ENCODE peak calls at places on chromosome 10, in eight cellular contexts. Q, J, B, A, I, F, W and O are unnamed samples.

GRCh38 chr10:55500931-55501559 is 700.0 kb upstream of the PCDH15 start:
- DNase-seq in Q (peak; percentile 10), J (no peak), B (peak; percentile 55), A (peak; percentile 19), I (peak; percentile 10), F (no peak), W (no peak), O (no peak)

GRCh38 chr10:58839771-58840170 is 327.1 kb downstream of the BICC1 start:
- DNase-seq in Q (no peak), J (no peak), B (no peak), A (no peak), I (no peak), F (no peak), W (no peak), O (no peak)

GRCh38 chr10:119257894-119258293 is 50.5 kb downstream of the GRK5 start:
- DNase-seq in Q (no peak), J (no peak), B (no peak), A (no peak), I (no peak), F (no peak), W (no peak), O (no peak)

GRCh38 chr10:126390324-126390723 is 2.0 kb upstream of the ADAM12 start:
- DNase-seq in Q (no peak), J (no peak), B (no peak), A (no peak), I (no peak), F (no peak), W (no peak), O (no peak)

GRCh38 chr10:88555190-88555894 is 27.8 kb downstream of the RNLS start:
- DNase-seq in Q (no peak), J (no peak), B (peak; percentile 61), A (no peak), I (no peak), F (no peak), W (no peak), O (no peak)

GRCh38 chr10:16545126-16545736 is 23.6 kb upstream of the C1QL3 start:
- DNase-seq in Q (no peak), J (peak; percentile 6), B (peak; percentile 47), A (peak; percentile 16), I (peak; percentile 33), F (no peak), W (no peak), O (no peak)

GRCh38 chr10:100739516-100740368 is 5.6 kb upstream of the PAX2 start:
- DNase-seq in Q (no peak), J (no peak), B (no peak), A (no peak), I (no peak), F (no peak), W (peak; percentile 38), O (peak; percentile 71)

GRCh38 chr10:24866615-24867583 is 85.5 kb downstream of the PRTFDC1 start:
- DNase-seq in Q (no peak), J (no peak), B (peak; percentile 66), A (peak; percentile 77), I (no peak), F (no peak), W (peak; percentile 74), O (no peak)

GRCh38 chr10:71771821-71772617 is 1.3 kb downstream of the VSIR start:
- DNase-seq in Q (no peak), J (peak; percentile 79), B (peak; percentile 42), A (peak; percentile 64), I (no peak), F (no peak), W (peak; percentile 96), O (no peak)

GRCh38 chr10:80168679-80169380 is 36.3 kb downstream of the PLAC9 start:
- DNase-seq in Q (no peak), J (no peak), B (no peak), A (no peak), I (peak; percentile 34), F (peak; percentile 25), W (peak; percentile 69), O (no peak)

GRCh38 chr10:110977662-110978061 is 58.3 kb downstream of the SHOC2 start:
- DNase-seq in Q (no peak), J (no peak), B (no peak), A (peak; percentile 47), I (no peak), F (no peak), W (no peak), O (no peak)

GRCh38 chr10:451021-451471 is 238.4 kb downstream of the DIP2C start:
- DNase-seq in Q (no peak), J (no peak), B (no peak), A (peak; percentile 28), I (peak; percentile 93), F (peak; percentile 65), W (no peak), O (no peak)

GRCh38 chr10:71771204-71771603 is 2.1 kb downstream of the VSIR start:
- DNase-seq in Q (no peak), J (no peak), B (no peak), A (no peak), I (no peak), F (no peak), W (no peak), O (no peak)

GRCh38 chr10:92691042-92691590 is 1.4 kb downstream of the HHEX start:
- DNase-seq in Q (no peak), J (no peak), B (no peak), A (no peak), I (no peak), F (no peak), W (peak; percentile 72), O (no peak)

GRCh38 chr10:102313221-102313896 is 68.0 kb downstream of the GBF1 start:
- DNase-seq in Q (no peak), J (no peak), B (no peak), A (no peak), I (no peak), F (no peak), W (no peak), O (no peak)

GRCh38 chr10:132311338-132311939 is 3.7 kb upstream of the STK32C start:
- DNase-seq in Q (no peak), J (peak; percentile 67), B (no peak), A (no peak), I (no peak), F (no peak), W (peak; percentile 50), O (peak; percentile 48)
- TF ChIP-seq CTCF in Q (no peak), J (peak; percentile 8), B (no peak), A (no peak), I (no peak), F (no peak), W (no peak), O (peak; percentile 44)

GRCh38 chr10:60101821-60102220 is 195.5 kb upstream of the CCDC6 start:
- DNase-seq in Q (no peak), J (no peak), B (peak; percentile 10), A (no peak), I (no peak), F (no peak), W (no peak), O (no peak)

GRCh38 chr10:60110739-60111138 is 204.4 kb upstream of the CCDC6 start:
- DNase-seq in Q (no peak), J (no peak), B (no peak), A (no peak), I (no peak), F (no peak), W (no peak), O (no peak)

GRCh38 chr10:60105195-60105812 is 198.9 kb upstream of the CCDC6 start:
- DNase-seq in Q (no peak), J (no peak), B (no peak), A (no peak), I (no peak), F (no peak), W (no peak), O (no peak)

GRCh38 chr10:60107308-60107976 is 201.1 kb upstream of the CCDC6 start:
- DNase-seq in Q (no peak), J (no peak), B (no peak), A (no peak), I (no peak), F (no peak), W (no peak), O (no peak)
- TF ChIP-seq CTCF in Q (no peak), J (no peak), B (no peak), A (no peak), I (no peak), F (no peak), W (no peak), O (no peak)

DNA sequence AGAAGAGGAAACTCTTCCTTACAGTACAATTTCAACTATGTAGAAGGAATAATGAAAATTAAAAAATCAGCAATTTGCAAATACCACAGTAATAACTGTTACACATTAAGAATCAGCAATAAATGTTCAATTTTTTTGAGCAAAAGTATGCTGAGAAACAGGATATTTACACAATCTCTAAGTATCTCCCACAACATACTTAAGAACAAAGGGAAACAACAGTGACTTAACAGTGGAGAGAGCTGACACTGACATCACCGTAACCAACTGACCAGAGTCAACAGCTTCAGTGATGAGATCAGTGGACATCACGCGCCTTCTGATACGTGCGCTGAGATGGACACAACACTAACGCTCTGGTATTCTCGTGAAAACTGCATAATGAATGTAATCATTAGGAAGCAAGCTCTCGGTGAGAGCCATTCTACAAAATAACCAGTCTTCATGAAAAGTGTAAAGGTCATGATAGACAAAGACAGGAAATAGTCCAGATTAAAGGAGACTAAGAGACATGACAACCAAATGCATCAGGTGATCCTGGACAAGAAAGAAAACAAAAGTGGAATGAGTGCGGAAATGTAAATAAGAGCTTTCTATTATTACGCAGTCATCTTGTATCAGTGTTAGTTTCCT is 82.6 kb downstream of the PIP4K2A start:
- DNase-seq in Q (no peak), J (no peak), B (no peak), A (peak; percentile 50), I (no peak), F (no peak), W (no peak), O (no peak)
- TF ChIP-seq CTCF in Q (no peak), J (no peak), B (no peak), A (no peak), I (no peak), F (no peak), W (no peak), O (no peak)

DNA sequence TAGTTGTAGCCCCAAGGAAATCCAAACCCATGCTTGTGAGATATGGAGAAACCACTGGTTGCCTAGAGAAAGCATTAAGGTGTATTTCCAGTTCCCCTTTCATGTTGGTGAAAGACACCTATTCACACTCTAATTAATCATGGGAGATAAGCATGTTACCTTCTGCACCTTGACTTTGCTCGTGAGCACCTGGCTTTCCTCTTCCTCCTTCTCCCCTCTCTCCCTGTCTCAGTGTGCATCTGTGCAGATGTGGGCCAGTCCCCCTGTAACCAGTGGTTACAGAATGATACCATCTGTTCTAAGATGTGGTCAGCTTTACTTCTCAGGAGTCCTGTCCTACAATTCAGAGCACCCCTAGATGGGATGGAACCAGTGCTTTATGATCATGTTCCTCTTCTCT is 160.6 kb downstream of the LCOR start:
- DNase-seq in Q (no peak), J (no peak), B (no peak), A (no peak), I (peak; percentile 18), F (no peak), W (no peak), O (no peak)
- TF ChIP-seq CTCF in Q (no peak), J (no peak), B (no peak), A (no peak), I (no peak), F (no peak), W (no peak), O (no peak)